ENCODE peak calls at places on chromosome 13, in four cellular contexts. O is SK-N-SH, S is GM12878, E is H1. Q is an unnamed sample.

GRCh38 chr13:105990256-105990958 is 545.1 kb downstream of the EFNB2 start:
- DNase-seq in O (no peak), S (no peak), E (no peak), Q (no peak)

GRCh38 chr13:99743079-99743478 is 228.5 kb downstream of the ZIC5 start:
- DNase-seq in O (no peak), S (no peak), E (no peak), Q (no peak)

GRCh38 chr13:33494596-33495214 is 209.2 kb upstream of the STARD13 start:
- DNase-seq in O (no peak), S (no peak), E (no peak), Q (peak)

GRCh38 chr13:53020764-53021332 is 7.8 kb upstream of the OLFM4 start:
- DNase-seq in O (no peak), S (no peak), E (no peak), Q (no peak)

GRCh38 chr13:95641961-95642621 is 2.4 kb downstream of the DZIP1 start:
- DNase-seq in O (peak), S (no peak), E (no peak), Q (no peak)

GRCh38 chr13:58004761-58005160 is 373.2 kb downstream of the PCDH17 start:
- DNase-seq in O (no peak), S (no peak), E (no peak), Q (no peak)

GRCh38 chr13:21124853-21125252 is 51.5 kb downstream of the SKA3 start:
- DNase-seq in O (peak), S (no peak), E (no peak), Q (no peak)

GRCh38 chr13:79919109-79919508 is 421.8 kb downstream of the SPRY2 start:
- DNase-seq in O (no peak), S (no peak), E (no peak), Q (no peak)

GRCh38 chr13:66689037-66689619 is 541.0 kb downstream of the PCDH9 start:
- DNase-seq in O (peak), S (no peak), E (no peak), Q (no peak)

GRCh38 chr13:48675247-48675646 is 21.5 kb downstream of the CYSLTR2 start:
- DNase-seq in O (no peak), S (no peak), E (no peak), Q (no peak)

GRCh38 chr13:36840718-36841250 is 21.8 kb downstream of the RFXAP start:
- DNase-seq in O (no peak), S (no peak), E (no peak), Q (no peak)

GRCh38 chr13:26132756-26133155 is 80.9 kb upstream of the SHISA2 start:
- DNase-seq in O (no peak), S (no peak), E (no peak), Q (no peak)

GRCh38 chr13:79662882-79663281 is 181.9 kb downstream of the NDFIP2 start:
- DNase-seq in O (no peak), S (no peak), E (no peak), Q (no peak)

GRCh38 chr13:29763426-29764180 is 86.8 kb downstream of the UBL3 start:
- DNase-seq in O (no peak), S (no peak), E (no peak), Q (no peak)

GRCh38 chr13:99008577-99008976 is 30.7 kb upstream of the DOCK9 start:
- DNase-seq in O (no peak), S (no peak), E (no peak), Q (peak)

GRCh38 chr13:99289265-99289664 is 17.9 kb downstream of the GPR183 start:
- DNase-seq in O (no peak), S (no peak), E (no peak), Q (no peak)

GRCh38 chr13:105365831-105366230 is 1169.6 kb downstream of the EFNB2 start:
- DNase-seq in O (no peak), S (no peak), E (no peak), Q (no peak)

DNA sequence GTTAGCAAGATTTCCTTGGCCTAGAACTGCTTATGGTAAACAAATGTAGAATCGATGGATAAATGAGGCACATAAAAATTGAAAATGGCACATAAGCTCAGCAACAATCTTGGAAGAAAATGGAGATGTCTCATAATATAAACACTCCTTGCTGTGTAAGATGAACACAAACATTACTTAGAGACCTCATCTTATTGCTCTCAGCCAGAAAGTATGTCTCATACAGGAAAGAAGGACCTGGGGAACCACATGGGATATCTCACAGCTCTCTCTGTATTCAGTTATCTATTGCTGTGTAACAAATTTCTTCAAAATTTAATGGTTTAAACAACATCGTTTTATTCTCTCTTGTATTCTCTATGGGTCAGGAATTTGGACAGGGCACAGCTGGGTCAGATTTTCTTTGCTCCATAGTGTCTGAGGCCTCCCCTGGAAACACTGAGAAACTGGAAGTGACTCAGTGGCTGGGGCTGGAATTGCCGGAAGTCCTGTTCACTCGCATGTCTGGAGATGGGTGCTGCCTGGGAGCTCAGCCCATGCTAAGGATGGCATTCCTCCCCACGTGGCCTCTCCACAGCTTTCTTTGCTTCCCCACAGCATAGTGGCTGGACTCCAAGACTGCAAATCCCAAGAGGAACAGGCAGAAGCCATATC is 105.1 kb downstream of the NUFIP1 start:
- DNase-seq in O (no peak), S (no peak), E (no peak), Q (no peak)
- TF ChIP-seq NRF1 in O (no peak), S (no peak), E (no peak), Q (no peak)

DNA sequence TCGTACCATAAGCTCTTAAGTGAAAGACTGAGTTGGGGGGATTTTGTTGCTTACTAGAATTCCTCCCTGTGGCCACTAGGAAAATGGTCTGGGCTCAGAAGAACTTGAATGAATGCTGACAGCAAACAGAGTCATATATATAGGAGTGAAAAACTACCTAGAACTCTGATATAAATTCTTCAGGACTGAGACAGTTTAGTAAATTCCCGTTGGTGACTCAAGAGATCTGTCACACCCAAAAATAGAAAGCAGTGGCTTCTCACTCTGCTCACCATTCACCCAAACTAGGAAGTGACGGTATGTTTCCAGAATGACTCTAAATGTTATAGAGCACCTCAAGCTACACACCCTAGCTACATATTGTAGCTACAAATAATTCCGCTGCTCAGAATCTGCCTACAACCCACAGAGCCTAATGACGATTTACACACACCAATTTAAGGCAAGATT is 116.2 kb downstream of the TBC1D4 start:
- DNase-seq in O (no peak), S (peak), E (no peak), Q (peak)
- TF ChIP-seq NRF1 in O (no peak), S (no peak), E (no peak), Q (no peak)

GRCh38 chr13:23074054-23074805 is 106.5 kb upstream of the SGCG start:
- DNase-seq in O (no peak), S (no peak), E (no peak), Q (no peak)

GRCh38 chr13:23067129-23067528 is 113.7 kb upstream of the SGCG start:
- DNase-seq in O (no peak), S (no peak), E (no peak), Q (no peak)

GRCh38 chr13:23069571-23069970 is 111.2 kb upstream of the SGCG start:
- DNase-seq in O (no peak), S (no peak), E (no peak), Q (no peak)
- TF ChIP-seq NRF1 in O (no peak), S (no peak), E (no peak), Q (no peak)

GRCh38 chr13:39699274-39699673 is 43.8 kb downstream of the COG6 start:
- DNase-seq in O (no peak), S (no peak), E (no peak), Q (no peak)
- TF ChIP-seq NRF1 in O (no peak), S (no peak), E (no peak), Q (no peak)

DNA sequence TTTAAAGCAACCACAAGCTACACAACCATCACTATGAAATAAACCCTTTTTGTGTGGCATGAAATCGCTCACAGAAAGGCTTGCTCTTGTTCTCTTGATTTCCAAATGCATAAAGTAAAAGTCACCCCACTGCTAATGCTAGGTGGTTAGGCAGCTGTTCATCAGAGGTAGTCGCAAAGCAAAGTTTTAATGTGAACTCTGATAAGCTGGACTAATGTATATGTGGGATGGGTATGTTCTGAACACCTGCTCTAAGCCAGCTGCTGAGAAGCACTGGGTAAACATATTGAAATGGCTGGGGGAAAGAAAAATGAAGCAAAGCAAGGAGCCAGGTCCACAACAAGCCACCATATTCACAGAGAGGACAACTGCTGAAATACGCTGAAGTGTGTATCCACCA is 142.3 kb downstream of the KLF12 start:
- DNase-seq in O (no peak), S (no peak), E (no peak), Q (no peak)
- TF ChIP-seq NRF1 in O (no peak), S (no peak), E (no peak), Q (no peak)

GRCh38 chr13:97058896-97059295 is 64.6 kb upstream of the OXGR1 start:
- DNase-seq in O (no peak), S (no peak), E (no peak), Q (no peak)
- TF ChIP-seq NRF1 in O (no peak), S (no peak), E (no peak), Q (no peak)

Q was measured in K562.